ENCODE peak calls at places on chromosome 15, in five cellular contexts. U is stomach; G is activated naive CD4-positive, alpha-beta T cell; P is SHP77; A is Kasumi-1. F is an unnamed sample.
A peak's percentile ranks its signal among the peaks of the same experiment; 100 is the strongest.

GRCh38 chr15:64209680-64210334 is 47.0 kb upstream of the PPIB start:
- DNase-seq in U (no peak), G (no peak), P (peak; percentile 31), A (peak; percentile 47), F (peak; percentile 6)

GRCh38 chr15:69304176-69304533 is 5.4 kb downstream of the PAQR5 start:
- DNase-seq in P (no peak), A (no peak), U (no peak), G (no peak), F (no peak)

GRCh38 chr15:63210151-63211051 is 21.0 kb downstream of the RAB8B start:
- DNase-seq in U (no peak), A (no peak), G (no peak), P (no peak), F (no peak)

GRCh38 chr15:32819406-32819930 is 101.7 kb downstream of the GREM1 start:
- DNase-seq in P (no peak), U (no peak), A (no peak), G (no peak), F (no peak)

GRCh38 chr15:82047493-82048446 is 2.0 kb upstream of the MEX3B start:
- DNase-seq in A (no peak), U (no peak), P (no peak), G (no peak), F (no peak)

GRCh38 chr15:83848315-83849050 is 194.6 kb downstream of the ADAMTSL3 start:
- DNase-seq in P (no peak), A (no peak), U (no peak), G (no peak), F (no peak)

GRCh38 chr15:31367021-31367729 is 40.5 kb downstream of the KLF13 start:
- DNase-seq in P (no peak), A (no peak), G (no peak), U (no peak), F (no peak)

GRCh38 chr15:48315041-48315440 is 16.2 kb upstream of the DUT start:
- DNase-seq in P (no peak), G (no peak), U (no peak), A (no peak), F (no peak)

GRCh38 chr15:40855706-40856234 is 11.9 kb downstream of the SPINT1 start:
- DNase-seq in A (no peak), U (no peak), P (no peak), G (no peak), F (no peak)

GRCh38 chr15:57198654-57199241 is 177.6 kb upstream of the CGNL1 start:
- DNase-seq in U (no peak), A (no peak), G (no peak), P (peak; percentile 94), F (no peak)

GRCh38 chr15:95262866-95263564 is 1031.7 kb downstream of the MCTP2 start:
- DNase-seq in P (no peak), A (no peak), G (no peak), U (no peak), F (no peak)

GRCh38 chr15:64816452-64816851 is 9.0 kb downstream of the PIF1 start:
- DNase-seq in U (no peak), P (no peak), G (no peak), A (no peak), F (no peak)

GRCh38 chr15:77944002-77944867 is 133.3 kb downstream of the TBC1D2B start:
- DNase-seq in U (peak; percentile 80), P (no peak), A (peak; percentile 41), G (no peak), F (peak; percentile 29)

GRCh38 chr15:80242132-80242769 is 9.8 kb downstream of the CTXND1 start:
- DNase-seq in U (no peak), A (no peak), G (no peak), P (peak; percentile 30), F (no peak)

GRCh38 chr15:55267401-55268053 is 22.1 kb downstream of the RAB27A start:
- DNase-seq in U (peak; percentile 50), G (peak; percentile 41), P (no peak), A (peak; percentile 78), F (peak; percentile 77)

GRCh38 chr15:28876131-28876844 is 9.5 kb upstream of the APBA2 start:
- DNase-seq in A (no peak), U (no peak), G (peak; percentile 9), P (no peak), F (no peak)

GRCh38 chr15:26868029-26868685 is 1.3 kb downstream of the GABRA5 start:
- DNase-seq in U (no peak), G (no peak), P (no peak), A (no peak), F (no peak)

GRCh38 chr15:61084502-61084901 is 144.6 kb downstream of the RORA start:
- DNase-seq in U (no peak), G (no peak), A (no peak), P (no peak), F (no peak)

GRCh38 chr15:40985541-40986330 is 32.5 kb downstream of the CHAC1 start:
- DNase-seq in U (no peak), P (no peak), G (no peak), A (no peak), F (no peak)

GRCh38 chr15:40322531-40323238 is 807 bp upstream of the INAFM2 start:
- DNase-seq in U (no peak), P (no peak), A (no peak), G (no peak), F (no peak)

GRCh38 chr15:101276501-101277037 is 716 bp downstream of the SELENOS start:
- DNase-seq in U (no peak), A (peak; percentile 59), P (peak; percentile 14), G (no peak), F (no peak)